ENCODE peak calls at places on chromosomes 3 and 15, in seven cellular contexts. One of them, this sample, is unnamed.

GRCh38 chr3:143192193-143192592 is 72.6 kb downstream of the CHST2 start:
- DNase-seq in tibial artery: no peak
- DNase-seq in stomach: no peak
- DNase-seq in GM23338: no peak
- DNase-seq in nephron progenitor cell: no peak
- DNase-seq in neural crest cell: no peak
- DNase-seq in omental fat pad: no peak
- DNase-seq in this sample: no peak

GRCh38 chr15:42079401-42079908 is 14.9 kb downstream of the PLA2G4D start:
- DNase-seq in stomach: peak; percentile 21
- DNase-seq in GM23338: peak; percentile 34
- DNase-seq in neural crest cell: no peak
- DNase-seq in tibial artery: peak; percentile 37
- DNase-seq in nephron progenitor cell: no peak
- DNase-seq in omental fat pad: no peak
- DNase-seq in this sample: no peak

GRCh38 chr3:37491343-37491742 is 317.0 kb upstream of the LRRFIP2 start:
- DNase-seq in GM23338: peak; percentile 23
- DNase-seq in tibial artery: no peak
- DNase-seq in neural crest cell: no peak
- DNase-seq in omental fat pad: no peak
- DNase-seq in stomach: no peak
- DNase-seq in nephron progenitor cell: no peak
- DNase-seq in this sample: no peak

GRCh38 chr3:141389703-141390102 is 21.4 kb downstream of the ZBTB38 start:
- DNase-seq in neural crest cell: no peak
- DNase-seq in nephron progenitor cell: no peak
- DNase-seq in stomach: no peak
- DNase-seq in tibial artery: no peak
- DNase-seq in GM23338: no peak
- DNase-seq in omental fat pad: no peak
- DNase-seq in this sample: no peak

GRCh38 chr15:73338606-73339388 is 30.0 kb downstream of the HCN4 start:
- DNase-seq in omental fat pad: no peak
- DNase-seq in neural crest cell: no peak
- DNase-seq in tibial artery: no peak
- DNase-seq in GM23338: no peak
- DNase-seq in stomach: no peak
- DNase-seq in nephron progenitor cell: no peak
- DNase-seq in this sample: no peak

GRCh38 chr3:173690542-173690941 is 293.0 kb downstream of the NLGN1 start:
- DNase-seq in nephron progenitor cell: no peak
- DNase-seq in omental fat pad: no peak
- DNase-seq in stomach: no peak
- DNase-seq in GM23338: no peak
- DNase-seq in tibial artery: no peak
- DNase-seq in neural crest cell: no peak
- DNase-seq in this sample: no peak

GRCh38 chr3:62096521-62096920 is 276.8 kb downstream of the FEZF2 start:
- DNase-seq in omental fat pad: no peak
- DNase-seq in GM23338: no peak
- DNase-seq in neural crest cell: no peak
- DNase-seq in stomach: no peak
- DNase-seq in nephron progenitor cell: no peak
- DNase-seq in tibial artery: no peak
- DNase-seq in this sample: no peak

GRCh38 chr15:52220251-52220650 is 29.1 kb upstream of the GNB5 start:
- DNase-seq in nephron progenitor cell: no peak
- DNase-seq in GM23338: no peak
- DNase-seq in stomach: no peak
- DNase-seq in tibial artery: no peak
- DNase-seq in neural crest cell: no peak
- DNase-seq in omental fat pad: no peak
- DNase-seq in this sample: no peak

GRCh38 chr15:94059188-94059587 is 172.2 kb upstream of the MCTP2 start:
- DNase-seq in neural crest cell: no peak
- DNase-seq in tibial artery: no peak
- DNase-seq in stomach: no peak
- DNase-seq in nephron progenitor cell: no peak
- DNase-seq in GM23338: no peak
- DNase-seq in omental fat pad: no peak
- DNase-seq in this sample: no peak

GRCh38 chr3:100027321-100027720 is 87.0 kb downstream of the FILIP1L start:
- DNase-seq in nephron progenitor cell: no peak
- DNase-seq in neural crest cell: no peak
- DNase-seq in GM23338: no peak
- DNase-seq in tibial artery: no peak
- DNase-seq in omental fat pad: no peak
- DNase-seq in stomach: no peak
- DNase-seq in this sample: no peak

GRCh38 chr15:23823508-23823907 is 136.4 kb upstream of the NDN start:
- DNase-seq in nephron progenitor cell: peak; percentile 13
- DNase-seq in stomach: no peak
- DNase-seq in tibial artery: no peak
- DNase-seq in neural crest cell: no peak
- DNase-seq in GM23338: peak; percentile 88
- DNase-seq in omental fat pad: no peak
- DNase-seq in this sample: no peak

DNA sequence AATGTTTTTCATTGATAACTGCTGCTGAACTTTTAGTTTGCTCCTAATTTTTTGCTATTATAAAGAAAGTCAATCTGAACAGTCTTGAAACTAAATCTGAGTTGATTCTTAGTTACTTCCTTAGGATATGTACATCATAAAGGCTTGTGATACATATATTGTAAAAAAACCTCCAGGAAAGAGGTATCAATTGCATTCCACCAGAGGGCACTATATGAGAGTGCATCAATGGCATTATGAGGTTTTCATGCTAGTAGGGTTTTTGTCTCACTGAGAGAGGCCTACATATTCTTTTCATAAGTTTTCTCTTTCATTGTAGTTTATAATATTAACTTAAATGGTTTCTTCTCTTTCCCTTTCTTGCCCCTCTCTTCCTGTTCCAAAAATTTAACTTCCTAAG is 46.9 kb downstream of the PIK3R4 start:
- DNase-seq in nephron progenitor cell: no peak
- DNase-seq in GM23338: peak; percentile 69
- DNase-seq in tibial artery: no peak
- DNase-seq in stomach: no peak
- DNase-seq in neural crest cell: no peak
- DNase-seq in omental fat pad: no peak
- DNase-seq in this sample: no peak
- TF ChIP-seq CTCF in nephron progenitor cell: peak; percentile 35
- TF ChIP-seq CTCF in GM23338: peak; percentile 80
- TF ChIP-seq CTCF in tibial artery: peak; percentile 17
- TF ChIP-seq CTCF in stomach: peak; percentile 10
- TF ChIP-seq CTCF in neural crest cell: peak; percentile 68
- TF ChIP-seq CTCF in omental fat pad: no peak
- TF ChIP-seq CTCF in this sample: peak; percentile 54

GRCh38 chr3:126104028-126104635 is 20.2 kb upstream of the SLC41A3 start:
- DNase-seq in GM23338: no peak
- DNase-seq in tibial artery: no peak
- DNase-seq in nephron progenitor cell: no peak
- DNase-seq in omental fat pad: no peak
- DNase-seq in neural crest cell: no peak
- DNase-seq in stomach: no peak
- DNase-seq in this sample: no peak

GRCh38 chr3:126104742-126105605 is 21.1 kb upstream of the SLC41A3 start:
- DNase-seq in GM23338: no peak
- DNase-seq in stomach: no peak
- DNase-seq in nephron progenitor cell: no peak
- DNase-seq in tibial artery: peak; percentile 59
- DNase-seq in omental fat pad: no peak
- DNase-seq in neural crest cell: no peak
- DNase-seq in this sample: no peak

GRCh38 chr3:126102530-126102951 is 18.6 kb upstream of the SLC41A3 start:
- DNase-seq in nephron progenitor cell: no peak
- DNase-seq in neural crest cell: no peak
- DNase-seq in stomach: no peak
- DNase-seq in GM23338: no peak
- DNase-seq in omental fat pad: no peak
- DNase-seq in tibial artery: peak; percentile 96
- DNase-seq in this sample: no peak

GRCh38 chr3:126102011-126102410 is 18.1 kb upstream of the SLC41A3 start:
- DNase-seq in neural crest cell: no peak
- DNase-seq in omental fat pad: no peak
- DNase-seq in GM23338: no peak
- DNase-seq in nephron progenitor cell: no peak
- DNase-seq in tibial artery: no peak
- DNase-seq in stomach: no peak
- DNase-seq in this sample: no peak

GRCh38 chr3:126103121-126104027 is 19.4 kb upstream of the SLC41A3 start:
- DNase-seq in tibial artery: no peak
- DNase-seq in stomach: no peak
- DNase-seq in nephron progenitor cell: no peak
- DNase-seq in neural crest cell: no peak
- DNase-seq in GM23338: peak; percentile 61
- DNase-seq in omental fat pad: no peak
- DNase-seq in this sample: no peak
- TF ChIP-seq CTCF in tibial artery: no peak
- TF ChIP-seq CTCF in stomach: no peak
- TF ChIP-seq CTCF in nephron progenitor cell: no peak
- TF ChIP-seq CTCF in neural crest cell: peak; percentile 26
- TF ChIP-seq CTCF in GM23338: peak; percentile 46
- TF ChIP-seq CTCF in omental fat pad: no peak
- TF ChIP-seq CTCF in this sample: peak; percentile 24

GRCh38 chr3:12532182-12532581 is 13.1 kb downstream of the MKRN2OS start:
- DNase-seq in stomach: no peak
- DNase-seq in tibial artery: no peak
- DNase-seq in GM23338: no peak
- DNase-seq in omental fat pad: no peak
- DNase-seq in nephron progenitor cell: no peak
- DNase-seq in neural crest cell: no peak
- DNase-seq in this sample: no peak

GRCh38 chr3:12541625-12542024 is 3.7 kb downstream of the MKRN2OS start:
- DNase-seq in GM23338: peak; percentile 69
- DNase-seq in neural crest cell: no peak
- DNase-seq in stomach: no peak
- DNase-seq in omental fat pad: no peak
- DNase-seq in nephron progenitor cell: peak; percentile 13
- DNase-seq in tibial artery: no peak
- DNase-seq in this sample: no peak

GRCh38 chr3:12536423-12536822 is 8.9 kb downstream of the MKRN2OS start:
- DNase-seq in GM23338: no peak
- DNase-seq in omental fat pad: no peak
- DNase-seq in stomach: no peak
- DNase-seq in nephron progenitor cell: no peak
- DNase-seq in tibial artery: no peak
- DNase-seq in neural crest cell: no peak
- DNase-seq in this sample: no peak
- TF ChIP-seq CTCF in GM23338: no peak
- TF ChIP-seq CTCF in omental fat pad: no peak
- TF ChIP-seq CTCF in stomach: no peak
- TF ChIP-seq CTCF in nephron progenitor cell: no peak
- TF ChIP-seq CTCF in tibial artery: no peak
- TF ChIP-seq CTCF in neural crest cell: no peak
- TF ChIP-seq CTCF in this sample: peak; percentile 74

DNA sequence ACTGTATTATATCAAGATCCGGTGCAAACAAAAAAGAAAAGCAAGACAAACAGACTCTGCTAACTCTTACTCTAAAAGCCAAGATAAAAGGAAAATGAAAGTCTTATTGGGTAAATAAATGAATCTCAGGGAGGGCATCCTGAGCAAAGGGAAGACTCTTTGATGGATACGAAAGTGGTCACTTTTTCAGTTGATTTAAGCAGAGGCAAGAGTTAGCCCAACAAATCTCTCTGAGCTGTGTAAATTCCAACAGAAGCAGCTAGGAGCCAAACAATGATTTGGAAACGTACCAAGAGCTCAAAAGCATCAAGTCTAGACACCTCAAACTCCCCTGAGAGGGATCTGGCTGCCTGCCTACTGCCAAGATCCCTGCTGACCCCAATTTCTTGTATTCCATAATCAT is 39.8 kb downstream of the OSBPL10 start:
- DNase-seq in GM23338: no peak
- DNase-seq in nephron progenitor cell: no peak
- DNase-seq in stomach: no peak
- DNase-seq in tibial artery: no peak
- DNase-seq in omental fat pad: no peak
- DNase-seq in neural crest cell: no peak
- DNase-seq in this sample: no peak
- TF ChIP-seq CTCF in GM23338: no peak
- TF ChIP-seq CTCF in nephron progenitor cell: no peak
- TF ChIP-seq CTCF in stomach: no peak
- TF ChIP-seq CTCF in tibial artery: no peak
- TF ChIP-seq CTCF in omental fat pad: no peak
- TF ChIP-seq CTCF in neural crest cell: no peak
- TF ChIP-seq CTCF in this sample: no peak

This sample was measured in chondrocyte.